ENCODE peak calls at places on chromosome 4, in four cellular contexts. One of them, this sample, is unnamed.

GRCh38 chr4:184513802-184514120 is 39.4 kb upstream of the IRF2 start:
- DNase-seq in erythroblast: no peak
- DNase-seq in H54: no peak
- DNase-seq in stomach: no peak
- DNase-seq in this sample: no peak

GRCh38 chr4:76879731-76880364 is 18.1 kb downstream of the SOWAHB start:
- DNase-seq in erythroblast: no peak
- DNase-seq in H54: no peak
- DNase-seq in stomach: no peak
- DNase-seq in this sample: no peak

GRCh38 chr4:108146819-108147218 is 21.9 kb downstream of the LEF1 start:
- DNase-seq in stomach: no peak
- DNase-seq in erythroblast: no peak
- DNase-seq in H54: no peak
- DNase-seq in this sample: no peak

GRCh38 chr4:23614284-23614892 is 275.5 kb downstream of the PPARGC1A start:
- DNase-seq in H54: no peak
- DNase-seq in stomach: no peak
- DNase-seq in erythroblast: no peak
- DNase-seq in this sample: no peak

GRCh38 chr4:137310593-137311490 is 221.5 kb downstream of the PCDH18 start:
- DNase-seq in stomach: no peak
- DNase-seq in erythroblast: no peak
- DNase-seq in H54: no peak
- DNase-seq in this sample: no peak

GRCh38 chr4:187726485-187726884 is 269.1 kb upstream of the ZFP42 start:
- DNase-seq in stomach: no peak
- DNase-seq in erythroblast: no peak
- DNase-seq in H54: no peak
- DNase-seq in this sample: no peak

GRCh38 chr4:76781698-76782595 is 116.0 kb downstream of the SOWAHB start:
- DNase-seq in H54: peak
- DNase-seq in erythroblast: no peak
- DNase-seq in stomach: no peak
- DNase-seq in this sample: no peak

GRCh38 chr4:164224871-164225270 is 529.1 kb upstream of the SMIM31 start:
- DNase-seq in erythroblast: no peak
- DNase-seq in H54: no peak
- DNase-seq in stomach: no peak
- DNase-seq in this sample: no peak

GRCh38 chr4:151304755-151305154 is 20.6 kb downstream of the SH3D19 start:
- DNase-seq in erythroblast: no peak
- DNase-seq in H54: no peak
- DNase-seq in stomach: no peak
- DNase-seq in this sample: no peak

GRCh38 chr4:150033937-150034336 is 44.3 kb upstream of the DCLK2 start:
- DNase-seq in stomach: peak
- DNase-seq in erythroblast: no peak
- DNase-seq in H54: no peak
- DNase-seq in this sample: no peak

GRCh38 chr4:10089346-10089745 is 27.3 kb downstream of the WDR1 start:
- DNase-seq in erythroblast: peak
- DNase-seq in stomach: peak
- DNase-seq in H54: no peak
- DNase-seq in this sample: no peak

GRCh38 chr4:180990931-180991330 is 1252.3 kb upstream of the TENM3 start:
- DNase-seq in H54: no peak
- DNase-seq in stomach: no peak
- DNase-seq in erythroblast: no peak
- DNase-seq in this sample: no peak

GRCh38 chr4:71456841-71457240 is 118.0 kb downstream of the SLC4A4 start:
- DNase-seq in stomach: no peak
- DNase-seq in erythroblast: no peak
- DNase-seq in H54: no peak
- DNase-seq in this sample: no peak

GRCh38 chr4:174265917-174266316 is 17.6 kb downstream of the FBXO8 start:
- DNase-seq in H54: no peak
- DNase-seq in stomach: no peak
- DNase-seq in erythroblast: no peak
- DNase-seq in this sample: no peak

GRCh38 chr4:168569066-168569908 is 72.4 kb downstream of the PALLD start:
- DNase-seq in erythroblast: peak
- DNase-seq in stomach: peak
- DNase-seq in H54: no peak
- DNase-seq in this sample: no peak

GRCh38 chr4:115851918-115852766 is 738.7 kb upstream of the NDST4 start:
- DNase-seq in erythroblast: peak
- DNase-seq in stomach: peak
- DNase-seq in H54: peak
- DNase-seq in this sample: no peak

GRCh38 chr4:8295471-8295870 is 25.9 kb downstream of the HTRA3 start:
- DNase-seq in erythroblast: no peak
- DNase-seq in H54: no peak
- DNase-seq in stomach: no peak
- DNase-seq in this sample: no peak

GRCh38 chr4:144504853-144505252 is 141.1 kb upstream of the HHIP start:
- DNase-seq in stomach: no peak
- DNase-seq in erythroblast: no peak
- DNase-seq in H54: no peak
- DNase-seq in this sample: no peak

GRCh38 chr4:139153411-139154133 is 23.4 kb downstream of the ELF2 start:
- DNase-seq in erythroblast: peak
- DNase-seq in stomach: no peak
- DNase-seq in H54: no peak
- DNase-seq in this sample: no peak

GRCh38 chr4:24032371-24032989 is 142.6 kb upstream of the PPARGC1A start:
- DNase-seq in H54: peak
- DNase-seq in stomach: peak
- DNase-seq in erythroblast: peak
- DNase-seq in this sample: no peak

GRCh38 chr4:121873604-121874003 is 3.3 kb upstream of the BBS7 start:
- DNase-seq in stomach: no peak
- DNase-seq in erythroblast: peak
- DNase-seq in H54: no peak
- DNase-seq in this sample: no peak

GRCh38 chr4:11343536-11343935 is 85.2 kb downstream of the HS3ST1 start:
- DNase-seq in H54: no peak
- DNase-seq in erythroblast: no peak
- DNase-seq in stomach: no peak
- DNase-seq in this sample: no peak

GRCh38 chr4:2220016-2220620 is 21.8 kb downstream of the HAUS3 start:
- DNase-seq in erythroblast: peak
- DNase-seq in H54: peak
- DNase-seq in stomach: peak
- DNase-seq in this sample: no peak
- TF ChIP-seq POLR2A in erythroblast: no peak
- TF ChIP-seq POLR2A in H54: no peak
- TF ChIP-seq POLR2A in stomach: no peak
- TF ChIP-seq POLR2A in this sample: no peak

GRCh38 chr4:119693127-119693526 is 64.5 kb upstream of the PDE5A start:
- DNase-seq in stomach: no peak
- DNase-seq in erythroblast: no peak
- DNase-seq in H54: no peak
- DNase-seq in this sample: no peak
- TF ChIP-seq POLR2A in stomach: no peak
- TF ChIP-seq POLR2A in erythroblast: no peak
- TF ChIP-seq POLR2A in H54: no peak
- TF ChIP-seq POLR2A in this sample: no peak

GRCh38 chr4:7043521-7044414 is 596 bp downstream of the TADA2B start:
- DNase-seq in stomach: peak
- DNase-seq in H54: peak
- DNase-seq in erythroblast: peak
- DNase-seq in this sample: no peak

GRCh38 chr4:7041246-7041645 is 1.9 kb upstream of the TADA2B start:
- DNase-seq in erythroblast: no peak
- DNase-seq in stomach: no peak
- DNase-seq in H54: no peak
- DNase-seq in this sample: no peak

GRCh38 chr4:7041851-7042696 is 1.1 kb upstream of the TADA2B start:
- DNase-seq in H54: peak
- DNase-seq in stomach: peak
- DNase-seq in erythroblast: no peak
- DNase-seq in this sample: no peak

GRCh38 chr4:7044415-7044930 is 1.3 kb downstream of the TADA2B start:
- DNase-seq in stomach: no peak
- DNase-seq in H54: no peak
- DNase-seq in erythroblast: peak
- DNase-seq in this sample: no peak

DNA sequence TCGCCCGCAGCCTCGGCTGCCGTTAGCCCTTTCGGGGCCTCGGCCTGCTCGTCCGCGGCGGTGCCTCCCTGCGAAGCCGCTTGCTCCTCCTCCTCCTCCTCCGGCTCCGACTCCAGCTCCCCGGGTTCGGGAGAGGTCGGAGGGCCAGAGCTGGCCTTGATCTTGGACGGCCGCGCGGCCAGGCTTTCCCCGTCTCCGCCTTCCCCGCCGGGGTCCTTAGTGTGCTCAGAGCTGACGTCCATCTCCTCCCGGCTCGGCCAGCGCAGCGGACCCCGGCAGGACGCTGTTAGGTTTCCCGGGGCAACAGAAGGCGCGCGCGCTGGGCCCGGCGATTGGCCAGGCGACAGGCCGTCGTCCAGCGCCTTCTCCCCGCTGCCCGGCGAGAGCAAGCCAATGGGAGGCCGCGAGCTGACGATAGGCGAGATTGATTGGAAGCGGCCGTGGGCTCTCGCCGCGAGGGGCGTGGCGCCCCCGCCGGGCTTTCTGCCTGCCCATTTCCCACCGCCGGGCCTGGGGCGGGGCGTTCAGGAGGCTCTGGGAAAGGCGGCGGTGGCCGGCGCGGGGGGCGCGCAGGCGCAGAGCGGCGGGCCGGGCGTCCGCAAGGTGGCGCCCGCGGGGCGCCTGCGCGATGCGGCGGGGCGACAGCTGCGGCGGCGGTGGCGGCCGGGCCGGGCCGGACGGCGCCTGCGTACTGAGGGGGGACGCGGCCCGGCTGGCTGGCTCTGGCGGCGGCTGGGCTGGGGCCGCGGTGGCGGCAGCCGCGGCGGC is at the start of gene TADA2B:
- DNase-seq in stomach: peak
- DNase-seq in H54: peak
- DNase-seq in erythroblast: peak
- DNase-seq in this sample: peak
- TF ChIP-seq POLR2A in stomach: no peak
- TF ChIP-seq POLR2A in H54: peak
- TF ChIP-seq POLR2A in erythroblast: no peak
- TF ChIP-seq POLR2A in this sample: no peak

GRCh38 chr4:93834371-93835066 is 6.0 kb downstream of the ATOH1 start:
- DNase-seq in erythroblast: no peak
- DNase-seq in stomach: no peak
- DNase-seq in H54: no peak
- DNase-seq in this sample: no peak

GRCh38 chr4:93828830-93829530 is 427 bp downstream of the ATOH1 start:
- DNase-seq in stomach: no peak
- DNase-seq in erythroblast: no peak
- DNase-seq in H54: no peak
- DNase-seq in this sample: no peak

GRCh38 chr4:93830090-93830818 is 1.7 kb downstream of the ATOH1 start:
- DNase-seq in H54: no peak
- DNase-seq in stomach: no peak
- DNase-seq in erythroblast: no peak
- DNase-seq in this sample: no peak

GRCh38 chr4:93829531-93830089 is 1.1 kb downstream of the ATOH1 start:
- DNase-seq in H54: no peak
- DNase-seq in stomach: no peak
- DNase-seq in erythroblast: no peak
- DNase-seq in this sample: no peak

DNA sequence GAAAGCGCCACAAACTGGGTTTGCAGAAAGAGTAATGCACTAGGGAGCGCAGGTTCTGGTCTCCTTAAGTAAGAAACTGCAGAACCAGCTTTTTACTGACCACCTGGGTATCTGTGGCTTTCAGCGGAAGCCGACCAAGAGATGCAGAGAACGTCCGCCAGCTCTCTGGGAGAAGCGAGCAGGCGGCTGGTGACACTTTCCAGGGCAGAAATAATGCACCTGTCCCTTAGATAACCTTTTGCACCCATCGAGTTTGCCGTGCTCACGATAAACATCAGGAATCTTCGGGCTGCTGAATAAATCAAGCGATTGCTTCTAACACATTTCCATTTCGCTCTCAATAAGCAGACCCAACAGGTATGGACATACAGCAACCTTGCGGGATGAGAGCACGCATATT is 3.5 kb downstream of the ATOH1 start:
- DNase-seq in H54: no peak
- DNase-seq in erythroblast: no peak
- DNase-seq in stomach: no peak
- DNase-seq in this sample: no peak
- TF ChIP-seq POLR2A in H54: no peak
- TF ChIP-seq POLR2A in erythroblast: no peak
- TF ChIP-seq POLR2A in stomach: no peak
- TF ChIP-seq POLR2A in this sample: no peak

GRCh38 chr4:6190486-6190885 is 9.9 kb downstream of the JAKMIP1 start:
- DNase-seq in stomach: no peak
- DNase-seq in H54: no peak
- DNase-seq in erythroblast: no peak
- DNase-seq in this sample: no peak

GRCh38 chr4:6189511-6189910 is 10.8 kb downstream of the JAKMIP1 start:
- DNase-seq in stomach: no peak
- DNase-seq in erythroblast: no peak
- DNase-seq in H54: no peak
- DNase-seq in this sample: no peak

GRCh38 chr4:6191448-6192130 is 8.8 kb downstream of the JAKMIP1 start:
- DNase-seq in erythroblast: no peak
- DNase-seq in H54: no peak
- DNase-seq in stomach: no peak
- DNase-seq in this sample: no peak

GRCh38 chr4:6192245-6192644 is 8.1 kb downstream of the JAKMIP1 start:
- DNase-seq in stomach: no peak
- DNase-seq in erythroblast: no peak
- DNase-seq in H54: no peak
- DNase-seq in this sample: no peak

DNA sequence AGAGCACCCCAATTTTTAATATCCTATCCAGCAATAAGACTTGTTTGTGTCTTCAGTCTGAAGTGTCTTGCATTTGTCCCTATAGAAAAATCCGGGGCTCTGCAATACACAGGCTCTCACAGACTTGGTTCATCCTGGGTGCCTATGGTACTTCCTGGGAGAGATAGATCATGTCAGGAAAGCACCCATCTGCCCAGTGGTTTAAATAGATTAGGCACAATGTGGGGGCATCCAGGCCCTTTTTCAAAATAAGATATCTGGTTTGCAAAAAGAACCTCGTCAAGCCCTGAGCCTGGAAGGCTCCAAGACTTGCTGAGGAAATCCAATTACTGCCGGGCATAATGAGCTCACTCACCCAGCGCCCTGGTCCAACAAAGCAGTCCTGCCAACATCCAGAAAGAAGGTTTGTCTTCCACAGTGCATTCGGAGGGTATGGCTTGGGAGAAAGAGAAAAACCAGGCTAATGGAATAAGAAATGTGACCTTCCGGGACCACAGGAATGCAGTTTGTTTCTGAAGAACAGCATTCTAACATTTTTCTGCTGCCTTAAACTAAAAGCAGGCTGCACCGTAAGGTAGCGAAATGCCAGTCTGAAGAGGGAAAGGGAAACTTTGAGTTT is 11.6 kb downstream of the JAKMIP1 start:
- DNase-seq in H54: no peak
- DNase-seq in erythroblast: no peak
- DNase-seq in stomach: no peak
- DNase-seq in this sample: no peak
- TF ChIP-seq POLR2A in H54: no peak
- TF ChIP-seq POLR2A in erythroblast: no peak
- TF ChIP-seq POLR2A in stomach: no peak
- TF ChIP-seq POLR2A in this sample: no peak